ENCODE peak calls at places on chromosomes 2 and 18, in nine cellular contexts. T is pancreas, A is cardiac muscle cell, J is foreskin fibroblast, F is A549, U is BJ, E is AG09309, K is colonic mucosa, O is thoracic aorta. S is an unnamed sample.

GRCh38 chr2:106094101-106094860 is 99.8 kb downstream of the UXS1 start:
- DNase-seq in O (no peak), A (no peak), E (no peak), K (no peak), J (no peak), U (no peak), T (no peak), F (no peak), S (no peak)

GRCh38 chr18:70195852-70196434 is 9.5 kb downstream of the RTTN start:
- DNase-seq in J (peak; percentile 39), O (no peak), K (peak; percentile 25), T (no peak), U (no peak), A (peak; percentile 75), F (peak; percentile 10), E (no peak), S (no peak)

GRCh38 chr18:39340418-39340817 is 1774.8 kb upstream of the CELF4 start:
- DNase-seq in E (no peak), J (no peak), T (no peak), A (no peak), U (no peak), K (no peak), F (no peak), O (no peak), S (no peak)

GRCh38 chr2:175275499-175275898 is 94.0 kb upstream of the ATP5MC3 start:
- DNase-seq in F (no peak), K (no peak), O (no peak), T (no peak), E (no peak), A (no peak), J (no peak), U (no peak), S (no peak)

GRCh38 chr18:8747440-8747937 is 42.1 kb downstream of the MTCL1 start:
- DNase-seq in J (peak; percentile 85), A (peak; percentile 87), F (no peak), O (no peak), K (no peak), U (peak; percentile 84), T (no peak), E (peak; percentile 73), S (no peak)

GRCh38 chr2:85157345-85157744 is 24.2 kb downstream of the TCF7L1 start:
- DNase-seq in K (no peak), U (no peak), E (no peak), O (no peak), A (no peak), J (no peak), F (no peak), T (no peak), S (no peak)

GRCh38 chr2:75710220-75710576 is 517 bp downstream of the GCFC2 start:
- DNase-seq in E (no peak), K (no peak), F (no peak), O (no peak), J (no peak), T (no peak), A (no peak), U (no peak), S (no peak)

GRCh38 chr2:54348672-54349071 is 92.6 kb upstream of the TSPYL6 start:
- DNase-seq in F (no peak), J (peak; percentile 28), O (no peak), K (no peak), T (no peak), E (no peak), A (peak; percentile 83), U (no peak), S (peak; percentile 26)

GRCh38 chr18:50405582-50406271 is 30.9 kb downstream of the SKA1 start:
- DNase-seq in F (no peak), J (no peak), A (no peak), E (no peak), T (no peak), U (no peak), K (no peak), O (no peak), S (no peak)

GRCh38 chr2:190837991-190838390 is 42.6 kb upstream of the GLS start:
- DNase-seq in O (no peak), E (no peak), U (no peak), T (no peak), A (peak; percentile 57), J (no peak), K (no peak), F (no peak), S (no peak)

GRCh38 chr2:111930875-111931274 is 32.5 kb downstream of the MERTK start:
- DNase-seq in A (peak; percentile 61), U (no peak), K (no peak), F (no peak), E (peak; percentile 8), T (no peak), O (no peak), J (peak; percentile 51), S (peak; percentile 6)

GRCh38 chr18:24071779-24072178 is 57.2 kb downstream of the TTC39C start:
- DNase-seq in O (no peak), E (no peak), K (no peak), T (no peak), U (no peak), J (no peak), A (no peak), F (no peak), S (no peak)

GRCh38 chr2:142980246-142981068 is 103.0 kb downstream of the KYNU start:
- DNase-seq in E (no peak), T (no peak), J (no peak), F (peak; percentile 3), A (peak; percentile 63), O (no peak), K (no peak), U (no peak), S (peak; percentile 8)

GRCh38 chr2:142975239-142975638 is 97.8 kb downstream of the KYNU start:
- DNase-seq in K (no peak), U (no peak), F (no peak), A (no peak), O (no peak), J (no peak), T (no peak), E (no peak), S (no peak)

GRCh38 chr2:88483200-88483599 is 30.7 kb upstream of the FOXI3 start:
- DNase-seq in U (no peak), O (no peak), J (no peak), T (peak; percentile 70), A (no peak), E (no peak), K (no peak), F (no peak), S (no peak)

GRCh38 chr2:62215306-62216064 is 19.6 kb downstream of the B3GNT2 start:
- DNase-seq in A (peak; percentile 28), K (peak; percentile 28), E (no peak), U (no peak), F (no peak), O (no peak), J (no peak), T (no peak), S (no peak)

GRCh38 chr2:238725298-238725697 is 122.6 kb upstream of the TWIST2 start:
- DNase-seq in O (no peak), T (no peak), E (no peak), F (no peak), J (no peak), A (no peak), U (no peak), K (no peak), S (no peak)

DNA sequence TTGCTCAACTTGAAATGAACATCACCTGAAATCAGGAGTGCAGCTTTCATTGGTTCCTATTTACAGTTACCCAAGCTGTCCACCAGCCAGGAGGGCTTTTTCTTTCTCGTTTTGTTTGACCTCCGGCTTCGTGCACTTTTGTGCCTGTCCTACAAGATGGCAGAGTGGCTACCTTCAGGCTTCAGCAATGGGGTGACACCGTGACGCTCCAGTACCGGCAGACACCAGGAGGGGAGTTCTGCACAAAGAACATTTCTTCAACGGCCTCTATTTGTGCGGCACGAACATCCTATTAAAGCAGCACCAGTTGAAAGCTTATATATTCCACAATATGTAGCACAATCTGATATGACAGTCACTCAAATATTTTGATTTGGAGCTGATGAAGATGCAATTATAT is 18.3 kb downstream of the RNASEH1 start:
- DNase-seq in A (no peak), K (no peak), E (no peak), F (no peak), T (no peak), U (no peak), J (no peak), O (no peak), S (no peak)
- TF ChIP-seq CTCF in A (no peak), K (no peak), E (no peak), F (no peak), T (no peak), U (no peak), J (no peak), O (no peak), S (no peak)

DNA sequence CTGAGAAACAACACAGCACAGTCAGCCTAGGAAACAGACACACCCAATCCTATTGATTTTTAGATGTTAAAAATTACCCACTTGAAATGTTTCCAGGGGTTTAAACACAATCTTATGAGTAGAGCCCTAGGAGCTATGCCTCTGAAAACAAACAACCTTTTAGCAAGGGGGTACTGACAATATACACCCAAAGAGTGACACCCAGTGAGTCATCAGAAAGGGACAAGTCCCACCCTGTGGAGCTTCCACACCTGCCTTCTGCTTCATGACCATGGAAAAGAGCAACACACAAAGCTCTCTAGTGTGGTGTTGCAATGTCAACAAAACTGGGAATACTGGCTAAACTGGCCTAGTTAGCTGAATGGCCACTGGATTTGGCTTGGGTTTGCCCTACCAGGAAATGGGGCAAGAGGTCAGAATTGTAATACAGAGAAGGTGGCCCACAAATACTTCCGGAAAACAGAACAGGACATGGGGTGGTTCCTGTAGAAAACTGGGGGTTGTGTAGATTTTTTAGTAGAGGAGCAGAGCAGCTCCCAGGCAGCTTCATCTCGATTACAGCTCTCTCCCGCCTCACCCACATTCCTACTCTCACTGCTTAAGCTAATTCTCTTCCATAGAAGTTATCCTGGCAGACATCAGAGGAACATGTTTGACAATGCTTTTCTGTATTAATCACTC is 98.2 kb downstream of the GAREM1 start:
- DNase-seq in T (no peak), F (peak; percentile 8), O (no peak), E (no peak), A (no peak), U (no peak), K (peak; percentile 88), J (no peak), S (no peak)
- H3K4me3 ChIP-seq in T (no peak overlapping the region), F (no peak overlapping the region), O (no peak overlapping the region), E (no peak overlapping the region), A (no peak overlapping the region), U (no peak overlapping the region), K (no peak overlapping the region), J (no peak overlapping the region), S (no peak overlapping the region)

GRCh38 chr18:64103979-64104378 is 44.9 kb downstream of the LINC00305 start:
- DNase-seq in E (no peak), J (no peak), F (no peak), U (no peak), T (no peak), K (no peak), O (no peak), A (no peak), S (no peak)
- TF ChIP-seq CTCF in E (peak; percentile 25), J (no peak), F (peak; percentile 18), U (peak; percentile 7), T (no peak), K (no peak), O (no peak), A (no peak), S (no peak)

GRCh38 chr2:56685205-56685604 is 501.4 kb downstream of the CCDC85A start:
- DNase-seq in K (no peak), O (no peak), J (no peak), E (no peak), F (no peak), T (no peak), U (no peak), A (no peak), S (no peak)
- H3K4me3 ChIP-seq in K (no peak overlapping the region), O (no peak overlapping the region), J (no peak overlapping the region), E (no peak overlapping the region), F (no peak overlapping the region), T (no peak overlapping the region), U (no peak overlapping the region), A (no peak overlapping the region), S (no peak overlapping the region)

GRCh38 chr2:180227461-180227860 is 220.4 kb upstream of the CWC22 start:
- DNase-seq in J (no peak), K (no peak), F (no peak), A (peak; percentile 71), E (no peak), U (no peak), T (no peak), O (no peak), S (no peak)
- TF ChIP-seq CTCF in J (no peak), K (no peak), F (no peak), A (no peak), E (no peak), U (no peak), T (no peak), O (no peak), S (no peak)